ENCODE peak calls at places on chromosomes 7 and 10, in ten cellular contexts. E is SHP77; T is nephron progenitor cell; B is CD8-positive, alpha-beta memory T cell; L is NCI-H1417; C is esophagus squamous epithelium; W is RPMI7951; O is lung microvascular endothelial cell; Z is Right ventricle myocardium inferior; Q is hypothalamus. H is an unnamed sample.

GRCh38 chr7:11185179-11185578 is 211.5 kb downstream of the PHF14 start:
- DNase-seq in E (no peak), T (no peak), B (no peak), L (no peak), C (no peak), W (no peak), O (no peak), Z (no peak), Q (no peak), H (no peak)

GRCh38 chr7:47087866-47088265 is 494.0 kb downstream of the TNS3 start:
- DNase-seq in E (no peak), T (no peak), B (no peak), L (no peak), C (no peak), W (peak), O (peak), Z (no peak), Q (no peak), H (no peak)

GRCh38 chr10:103765981-103766380 is 89.4 kb downstream of the SH3PXD2A start:
- DNase-seq in E (peak), T (no peak), B (peak), L (no peak), C (no peak), W (peak), O (no peak), Z (no peak), Q (no peak), H (no peak)

GRCh38 chr10:2208106-2208505 is 470.8 kb upstream of the ADARB2 start:
- DNase-seq in E (no peak), T (no peak), B (no peak), L (no peak), C (no peak), W (peak), O (no peak), Z (no peak), Q (no peak), H (no peak)

GRCh38 chr7:78047800-78048199 is 249.2 kb downstream of the PHTF2 start:
- DNase-seq in E (no peak), T (no peak), B (no peak), L (no peak), C (no peak), W (no peak), O (no peak), Z (no peak), Q (no peak), H (no peak)

GRCh38 chr7:81299711-81300110 is 380.9 kb upstream of the SEMA3C start:
- DNase-seq in E (no peak), T (no peak), B (no peak), L (no peak), C (no peak), W (no peak), O (no peak), Z (no peak), Q (no peak), H (no peak)

GRCh38 chr7:143216151-143216550 is 5.7 kb upstream of the TAS2R40 start:
- DNase-seq in E (no peak), T (no peak), B (no peak), L (no peak), C (no peak), W (peak), O (no peak), Z (no peak), Q (no peak), H (no peak)

GRCh38 chr10:84373000-84373399 is 44.6 kb downstream of the CCSER2 start:
- DNase-seq in E (no peak), T (no peak), B (no peak), L (no peak), C (no peak), W (no peak), O (no peak), Z (no peak), Q (no peak), H (no peak)

H was measured in SJCRH30.